ENCODE peak calls at places on chromosomes 3 and 15, in five cellular contexts. O is HEK293T, H is EL, V is thoracic aorta, L is iris pigment epithelial cell. P is an unnamed sample.

GRCh38 chr15:45729146-45729545 is 94.3 kb downstream of the SQOR start:
- DNase-seq in O (no peak), H (peak), V (no peak), L (peak), P (no peak)

GRCh38 chr15:78208887-78209645 is 25.3 kb downstream of the ACSBG1 start:
- DNase-seq in L (no peak), H (no peak), V (no peak), O (no peak), P (no peak)

GRCh38 chr3:193593666-193594025 is 638 bp downstream of the OPA1 start:
- DNase-seq in H (peak), L (peak), O (peak), V (no peak), P (no peak)

GRCh38 chr3:43531835-43532234 is 90.0 kb downstream of the ANO10 start:
- DNase-seq in L (peak), H (peak), O (no peak), V (no peak), P (no peak)

GRCh38 chr3:8851703-8852102 is 82.3 kb upstream of the OXTR start:
- DNase-seq in V (no peak), O (no peak), L (peak), H (peak), P (no peak)

GRCh38 chr3:66789584-66790237 is 208.4 kb upstream of the KBTBD8 start:
- DNase-seq in O (no peak), L (no peak), V (no peak), H (no peak), P (no peak)

GRCh38 chr15:68231102-68231818 is 1.7 kb upstream of the CLN6 start:
- DNase-seq in O (peak), V (no peak), H (no peak), L (no peak), P (no peak)

GRCh38 chr3:42301446-42302175 is 35.6 kb upstream of the CCK start:
- DNase-seq in V (no peak), O (no peak), L (no peak), H (peak), P (no peak)

GRCh38 chr3:100533176-100533575 is 40.8 kb downstream of the TMEM45A start:
- DNase-seq in V (no peak), L (no peak), H (peak), O (no peak), P (no peak)

GRCh38 chr3:131735544-131735943 is 232.8 kb upstream of the MRPL3 start:
- DNase-seq in V (no peak), O (no peak), H (no peak), L (no peak), P (no peak)

GRCh38 chr15:61301701-61302100 is 72.6 kb upstream of the RORA start:
- DNase-seq in L (no peak), O (no peak), V (no peak), H (no peak), P (no peak)

GRCh38 chr3:147651107-147651506 is 241.9 kb downstream of the ZIC1 start:
- DNase-seq in O (no peak), V (no peak), H (peak), L (peak), P (no peak)

GRCh38 chr15:47384316-47384715 is 333.0 kb upstream of the SEMA6D start:
- DNase-seq in L (peak), O (no peak), H (peak), V (no peak), P (no peak)

GRCh38 chr15:29569533-29570092 is 252.7 kb downstream of the TJP1 start:
- DNase-seq in V (no peak), O (no peak), H (no peak), L (no peak), P (peak)

GRCh38 chr3:170840291-170840859 is 29.6 kb downstream of the RPL22L1 start:
- DNase-seq in V (no peak), H (peak), L (peak), O (no peak), P (no peak)

GRCh38 chr3:187062526-187063177 is 76.6 kb downstream of the RPL39L start:
- DNase-seq in V (no peak), L (peak), H (peak), O (no peak), P (no peak)

GRCh38 chr3:72196377-72196929 is 411.5 kb upstream of the PROK2 start:
- DNase-seq in O (no peak), V (no peak), L (no peak), H (no peak), P (no peak)

GRCh38 chr3:4730734-4731133 is 237.6 kb downstream of the ITPR1 start:
- DNase-seq in H (no peak), O (no peak), V (no peak), L (no peak), P (no peak)

GRCh38 chr15:23877502-23878412 is 190.7 kb upstream of the NDN start:
- DNase-seq in L (peak), O (peak), V (no peak), H (no peak), P (peak)

GRCh38 chr3:99678023-99678422 is 39.6 kb downstream of the COL8A1 start:
- DNase-seq in L (peak), V (no peak), H (peak), O (no peak), P (no peak)

GRCh38 chr15:22979699-22980188 is 424 bp downstream of the CYFIP1 start:
- DNase-seq in O (peak), V (no peak), L (peak), H (peak), P (peak)

GRCh38 chr15:32730677-32731654 is 13.2 kb downstream of the GREM1 start:
- DNase-seq in O (peak), H (no peak), V (no peak), L (peak), P (peak)